ENCODE peak calls at places on chromosomes 11 and 22, in six cellular contexts. B is CD4-positive, alpha-beta memory T cell; W is mammary epithelial cell; R is AG04450; L is kidney; D is DND-41. J is an unnamed sample.

GRCh38 chr22:24819941-24820461 is 14.0 kb downstream of the SGSM1 start:
- DNase-seq in B (no peak), W (no peak), R (no peak), L (no peak), D (no peak), J (no peak)

GRCh38 chr11:108871152-108871551 is 206.3 kb downstream of the DDX10 start:
- DNase-seq in B (no peak), W (peak; percentile 56), R (peak; percentile 3), L (no peak), D (peak; percentile 13), J (no peak)

GRCh38 chr11:17930544-17931144 is 82.2 kb downstream of the SERGEF start:
- DNase-seq in B (no peak), W (no peak), R (no peak), L (no peak), D (no peak), J (no peak)

GRCh38 chr11:93072236-93072635 is 102.8 kb downstream of the MTNR1B start:
- DNase-seq in B (no peak), W (no peak), R (no peak), L (no peak), D (no peak), J (no peak)

GRCh38 chr11:80586464-80586863 is 1145.6 kb upstream of the TENM4 start:
- DNase-seq in B (no peak), W (peak; percentile 19), R (no peak), L (no peak), D (no peak), J (no peak)

GRCh38 chr11:92225563-92226308 is 1.1 kb downstream of the FAT3 start:
- DNase-seq in B (no peak), W (peak; percentile 12), R (no peak), L (peak; percentile 79), D (no peak), J (no peak)

GRCh38 chr22:19109198-19110063 is 12.8 kb downstream of the DGCR2 start:
- DNase-seq in B (peak; percentile 79), W (peak; percentile 88), R (no peak), L (no peak), D (peak; percentile 61), J (no peak)

GRCh38 chr11:116412118-116412889 is 360.5 kb downstream of the BUD13 start:
- DNase-seq in B (no peak), W (no peak), R (no peak), L (no peak), D (no peak), J (no peak)

GRCh38 chr11:67442504-67443398 is 525 bp downstream of the CORO1B start:
- DNase-seq in B (no peak), W (no peak), R (no peak), L (no peak), D (peak; percentile 23), J (no peak)

GRCh38 chr22:25159028-25159427 is 40.6 kb upstream of the CRYBB3 start:
- DNase-seq in B (no peak), W (no peak), R (no peak), L (no peak), D (no peak), J (no peak)

GRCh38 chr11:48088682-48089050 is 108.3 kb downstream of the PTPRJ start:
- DNase-seq in B (no peak), W (no peak), R (no peak), L (no peak), D (no peak), J (no peak)

GRCh38 chr22:20126284-20127029 is 5.1 kb upstream of the ZDHHC8 start:
- DNase-seq in B (no peak), W (no peak), R (no peak), L (no peak), D (no peak), J (no peak)

GRCh38 chr11:5809122-5809519 is 397 bp downstream of the OR52N2 start:
- DNase-seq in B (peak; percentile 8), W (peak; percentile 2), R (no peak), L (no peak), D (no peak), J (no peak)

GRCh38 chr11:107040447-107041444 is 22.5 kb upstream of the GUCY1A2 start:
- DNase-seq in B (no peak), W (peak; percentile 61), R (no peak), L (no peak), D (no peak), J (no peak)

GRCh38 chr11:5364214-5364613 is 12.9 kb downstream of the OR51B6 start:
- DNase-seq in B (no peak), W (no peak), R (peak; percentile 87), L (no peak), D (no peak), J (no peak)

GRCh38 chr22:43826142-43827093 is 14.3 kb upstream of the EFCAB6 start:
- DNase-seq in B (no peak), W (peak; percentile 68), R (no peak), L (peak; percentile 74), D (no peak), J (peak; percentile 40)

GRCh38 chr11:107593941-107594340 is 3.0 kb downstream of the ELMOD1 start:
- DNase-seq in B (no peak), W (no peak), R (no peak), L (no peak), D (no peak), J (no peak)

GRCh38 chr11:60880635-60881282 is 13.4 kb downstream of the ZP1 start:
- DNase-seq in B (no peak), W (no peak), R (no peak), L (no peak), D (no peak), J (no peak)
- H3K27ac ChIP-seq in B (no peak overlapping the region), W (no peak overlapping the region), R (no peak overlapping the region), L (no peak overlapping the region), D (no peak overlapping the region), J (no peak overlapping the region)

DNA sequence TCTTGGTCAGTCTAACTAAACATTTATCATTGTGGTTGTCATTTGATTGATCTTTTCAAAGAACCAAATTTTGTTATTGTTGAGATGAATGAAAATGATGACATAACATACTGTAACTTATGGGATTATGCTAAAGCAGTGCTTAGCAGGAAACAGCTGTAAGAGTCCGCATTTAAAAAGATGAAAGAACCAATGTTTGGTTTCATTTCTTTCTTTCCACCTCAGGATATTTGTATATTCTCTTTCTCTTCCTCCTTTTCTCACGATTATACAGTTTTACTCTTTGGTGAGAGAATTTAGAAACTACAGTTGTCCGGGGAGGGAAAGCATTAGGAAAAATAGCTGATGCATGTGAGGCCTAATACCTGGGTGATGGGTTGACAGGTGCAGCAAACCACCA is 23.1 kb downstream of the PIH1D2 start:
- DNase-seq in B (no peak), W (no peak), R (no peak), L (no peak), D (no peak), J (no peak)
- H3K27ac ChIP-seq in B (no peak overlapping the region), W (no peak overlapping the region), R (no peak overlapping the region), L (no peak overlapping the region), D (no peak overlapping the region), J (no peak overlapping the region)

DNA sequence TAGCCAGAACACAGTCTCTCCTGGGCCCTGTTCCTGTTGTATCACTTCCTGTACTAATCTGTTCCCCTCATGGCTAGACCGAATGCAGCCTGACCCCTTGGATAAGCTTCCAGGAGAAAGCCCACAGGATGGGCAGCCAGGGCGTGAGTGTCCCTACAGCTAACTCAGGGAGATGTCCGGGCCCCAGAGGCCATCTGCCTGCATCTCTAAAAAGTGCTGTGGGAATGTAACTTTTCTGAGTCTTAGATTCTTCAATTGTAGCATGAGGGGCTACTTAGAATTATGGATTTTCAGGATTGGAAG is 7.7 kb upstream of the MALAT1 start:
- DNase-seq in B (no peak), W (no peak), R (no peak), L (peak; percentile 68), D (no peak), J (no peak)
- H3K27ac ChIP-seq in B (no peak overlapping the region), W (peak overlapping the region; percentile 98), R (peak overlapping the region; percentile 100), L (peak overlapping the region; percentile 98), D (no peak overlapping the region), J (peak overlapping the region; percentile 100)

GRCh38 chr22:29820941-29821789 is 16.9 kb downstream of the ASCC2 start:
- DNase-seq in B (no peak), W (peak; percentile 97), R (peak; percentile 77), L (no peak), D (no peak), J (peak; percentile 19)
- H3K27ac ChIP-seq in B (no peak overlapping the region), W (no peak overlapping the region), R (peak overlapping the region; percentile 40), L (no peak overlapping the region), D (no peak overlapping the region), J (no peak overlapping the region)

GRCh38 chr11:131748146-131749050 is 378.0 kb downstream of the NTM start:
- DNase-seq in B (no peak), W (peak; percentile 42), R (no peak), L (peak; percentile 77), D (peak; percentile 39), J (peak; percentile 48)

GRCh38 chr11:131750152-131750551 is 379.7 kb downstream of the NTM start:
- DNase-seq in B (no peak), W (no peak), R (no peak), L (no peak), D (no peak), J (no peak)

GRCh38 chr11:131746201-131746600 is 375.8 kb downstream of the NTM start:
- DNase-seq in B (no peak), W (no peak), R (no peak), L (no peak), D (no peak), J (no peak)

GRCh38 chr11:131750692-131751091 is 380.3 kb downstream of the NTM start:
- DNase-seq in B (no peak), W (no peak), R (no peak), L (no peak), D (no peak), J (no peak)

GRCh38 chr11:131749100-131749499 is 378.7 kb downstream of the NTM start:
- DNase-seq in B (no peak), W (peak; percentile 24), R (no peak), L (no peak), D (no peak), J (no peak)
- H3K27ac ChIP-seq in B (no peak overlapping the region), W (no peak overlapping the region), R (no peak overlapping the region), L (no peak overlapping the region), D (no peak overlapping the region), J (no peak overlapping the region)

GRCh38 chr11:9137293-9138132 is 46.1 kb upstream of the SCUBE2 start:
- DNase-seq in B (peak; percentile 51), W (peak; percentile 68), R (peak; percentile 41), L (peak; percentile 93), D (peak; percentile 68), J (peak; percentile 25)
- H3K27ac ChIP-seq in B (no peak overlapping the region), W (no peak overlapping the region), R (no peak overlapping the region), L (peak overlapping the region; percentile 29), D (no peak overlapping the region), J (peak overlapping the region; percentile 44)